ENCODE peak calls at places on chromosomes 13 and 19, in five cellular contexts. One of them, this sample, is unnamed.

GRCh38 chr19:47107201-47107952 is 6.2 kb downstream of the ZC3H4 start:
- DNase-seq in psoas muscle: no peak
- DNase-seq in GM12878: no peak
- DNase-seq in body of pancreas: no peak
- DNase-seq in pancreas: no peak
- DNase-seq in this sample: no peak

GRCh38 chr19:41934849-41935374 is 6.7 kb upstream of the ERFL start:
- DNase-seq in body of pancreas: peak
- DNase-seq in psoas muscle: peak
- DNase-seq in GM12878: no peak
- DNase-seq in pancreas: peak
- DNase-seq in this sample: no peak

GRCh38 chr19:4343845-4344713 is 717 bp downstream of the MPND start:
- DNase-seq in psoas muscle: no peak
- DNase-seq in GM12878: no peak
- DNase-seq in body of pancreas: no peak
- DNase-seq in pancreas: peak
- DNase-seq in this sample: no peak

GRCh38 chr19:6572217-6572616 is 18.7 kb downstream of the CD70 start:
- DNase-seq in psoas muscle: peak
- DNase-seq in GM12878: no peak
- DNase-seq in pancreas: no peak
- DNase-seq in body of pancreas: no peak
- DNase-seq in this sample: no peak

GRCh38 chr13:78609464-78610205 is 6.3 kb upstream of the POU4F1 start:
- DNase-seq in pancreas: peak
- DNase-seq in psoas muscle: peak
- DNase-seq in body of pancreas: no peak
- DNase-seq in GM12878: no peak
- DNase-seq in this sample: no peak

GRCh38 chr19:10670187-10670586 is 16.0 kb downstream of the ILF3 start:
- DNase-seq in psoas muscle: no peak
- DNase-seq in GM12878: no peak
- DNase-seq in pancreas: no peak
- DNase-seq in body of pancreas: no peak
- DNase-seq in this sample: no peak

GRCh38 chr13:85825454-85825853 is 26.2 kb upstream of the SLITRK6 start:
- DNase-seq in pancreas: no peak
- DNase-seq in GM12878: no peak
- DNase-seq in body of pancreas: no peak
- DNase-seq in psoas muscle: no peak
- DNase-seq in this sample: no peak

GRCh38 chr19:27745978-27746542 is 1466.9 kb downstream of the UQCRFS1 start:
- DNase-seq in body of pancreas: no peak
- DNase-seq in GM12878: no peak
- DNase-seq in psoas muscle: no peak
- DNase-seq in pancreas: no peak
- DNase-seq in this sample: no peak

GRCh38 chr19:46972301-46972700 is 47.3 kb upstream of the NPAS1 start:
- DNase-seq in body of pancreas: no peak
- DNase-seq in pancreas: no peak
- DNase-seq in GM12878: no peak
- DNase-seq in psoas muscle: peak
- DNase-seq in this sample: no peak

GRCh38 chr19:8220481-8220880 is 11.3 kb downstream of the CERS4 start:
- DNase-seq in GM12878: no peak
- DNase-seq in body of pancreas: no peak
- DNase-seq in psoas muscle: no peak
- DNase-seq in pancreas: no peak
- DNase-seq in this sample: no peak
- H3K4me3 ChIP-seq in GM12878: no peak
- H3K4me3 ChIP-seq in body of pancreas: no peak
- H3K4me3 ChIP-seq in psoas muscle: no peak
- H3K4me3 ChIP-seq in pancreas: no peak
- H3K4me3 ChIP-seq in this sample: no peak

DNA sequence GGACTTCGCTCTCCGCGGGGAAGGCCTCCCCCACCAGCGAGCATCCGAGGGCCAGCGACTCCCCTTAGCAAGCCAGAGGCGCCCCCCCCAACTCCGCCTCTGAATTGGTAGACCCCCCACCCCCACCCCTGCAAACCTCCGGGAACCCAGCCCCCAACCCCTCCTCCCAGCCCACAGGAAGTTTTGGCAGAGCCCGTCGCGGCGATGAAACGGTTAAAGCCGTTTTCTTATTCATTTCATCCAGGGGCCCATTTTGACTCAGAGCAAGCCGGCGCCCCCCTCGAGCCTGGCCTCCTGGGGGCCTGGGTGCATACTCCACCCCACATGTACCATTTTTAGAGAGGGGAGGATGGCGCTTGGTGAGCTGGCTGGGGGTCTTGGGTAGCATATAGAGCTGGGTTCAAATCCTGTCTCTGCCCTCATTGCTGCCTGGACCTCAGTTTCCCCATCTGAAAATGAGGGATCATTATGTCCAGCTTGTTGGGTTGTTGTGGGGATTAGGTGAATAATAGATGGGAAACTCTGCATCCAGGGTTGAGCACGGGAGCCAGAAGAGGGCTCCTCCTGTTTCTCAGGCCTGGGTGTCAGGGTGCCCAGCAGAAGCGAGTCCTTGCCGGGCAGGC is 7.9 kb upstream of the JUNB start:
- DNase-seq in GM12878: no peak
- DNase-seq in pancreas: no peak
- DNase-seq in psoas muscle: no peak
- DNase-seq in body of pancreas: no peak
- DNase-seq in this sample: no peak
- H3K4me3 ChIP-seq in GM12878: peak
- H3K4me3 ChIP-seq in pancreas: peak
- H3K4me3 ChIP-seq in psoas muscle: peak
- H3K4me3 ChIP-seq in body of pancreas: no peak
- H3K4me3 ChIP-seq in this sample: peak

DNA sequence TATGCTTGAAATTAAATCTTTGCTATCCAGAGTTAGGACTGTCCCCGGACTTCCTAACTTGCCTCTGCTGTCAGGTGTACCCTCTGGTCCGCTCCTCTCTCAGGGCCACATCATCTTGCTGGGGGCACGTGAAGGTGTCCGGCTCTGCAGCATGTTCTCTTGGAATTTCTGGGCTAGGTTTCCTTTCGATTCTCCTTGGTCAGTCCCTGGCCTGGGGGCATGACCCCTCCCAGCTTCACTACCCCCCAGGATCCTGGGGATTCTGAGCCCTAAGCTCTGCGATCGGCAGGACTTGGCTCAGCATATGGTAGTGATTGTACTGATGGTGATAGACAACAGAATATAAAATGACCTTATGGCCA is 5.1 kb upstream of the GPI start:
- DNase-seq in psoas muscle: no peak
- DNase-seq in body of pancreas: no peak
- DNase-seq in pancreas: peak
- DNase-seq in GM12878: no peak
- DNase-seq in this sample: no peak
- H3K4me3 ChIP-seq in psoas muscle: peak
- H3K4me3 ChIP-seq in body of pancreas: no peak
- H3K4me3 ChIP-seq in pancreas: peak
- H3K4me3 ChIP-seq in GM12878: peak
- H3K4me3 ChIP-seq in this sample: peak

DNA sequence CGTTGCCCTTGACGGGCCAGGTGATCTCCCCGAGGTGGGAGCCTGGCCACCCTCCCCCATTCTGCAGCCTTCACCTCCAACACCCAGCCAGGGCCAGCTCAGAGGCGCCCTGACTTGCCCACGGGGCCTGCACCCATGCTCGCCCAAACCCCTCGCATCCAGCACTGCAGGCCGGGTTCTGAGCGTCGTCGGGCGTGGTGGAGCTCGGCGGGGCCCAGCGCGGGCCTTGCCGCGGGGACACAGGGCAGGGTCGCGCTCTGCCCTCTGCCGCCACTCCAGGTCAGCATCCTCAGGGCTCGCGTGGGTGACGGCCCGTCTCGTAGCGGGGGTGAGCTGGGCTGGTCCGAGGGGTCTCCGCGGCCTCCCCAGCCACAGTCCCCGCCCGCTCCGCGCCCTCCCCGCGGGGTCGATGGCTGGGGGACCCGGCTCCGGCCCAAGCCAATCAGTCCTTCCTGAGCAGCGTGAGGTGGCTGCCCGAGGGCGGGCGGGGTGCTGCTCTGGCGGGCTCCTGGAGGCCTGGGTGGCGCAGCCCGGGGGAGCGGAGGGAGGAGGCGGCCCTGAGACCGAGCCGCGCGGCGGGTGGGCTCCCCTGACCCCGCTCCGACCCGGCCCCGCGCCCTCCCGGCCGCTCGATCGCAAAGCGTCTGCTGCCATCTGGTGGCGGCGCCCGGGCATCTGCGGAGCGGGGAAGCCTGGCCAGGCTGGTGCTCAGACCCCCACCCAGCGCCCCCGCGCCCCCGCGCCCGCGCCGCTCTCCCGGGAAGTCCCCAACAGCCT is 61.4 kb downstream of the CCNE1 start:
- DNase-seq in psoas muscle: peak
- DNase-seq in GM12878: no peak
- DNase-seq in body of pancreas: peak
- DNase-seq in pancreas: peak
- DNase-seq in this sample: no peak
- H3K4me3 ChIP-seq in psoas muscle: peak
- H3K4me3 ChIP-seq in GM12878: peak
- H3K4me3 ChIP-seq in body of pancreas: no peak
- H3K4me3 ChIP-seq in pancreas: peak
- H3K4me3 ChIP-seq in this sample: peak